ENCODE peak calls at places on chromosomes 7 and 10, in five cellular contexts. T is fibroblast of pulmonary artery, Q is H9, V is natural killer cell, E is hepatocyte. G is an unnamed sample.
A peak's percentile ranks its signal among the peaks of the same experiment; 100 is the strongest.

GRCh38 chr10:75530337-75530736 is 98.9 kb downstream of the LRMDA start:
- DNase-seq in Q (no peak), T (peak; percentile 35), E (no peak), V (no peak), G (no peak)

GRCh38 chr10:96017227-96017687 is 26.1 kb upstream of the CCNJ start:
- DNase-seq in E (peak; percentile 82), T (peak; percentile 73), V (no peak), Q (peak; percentile 35), G (no peak)

GRCh38 chr10:132228616-132229015 is 41.9 kb downstream of the DPYSL4 start:
- DNase-seq in Q (no peak), E (no peak), V (no peak), T (no peak), G (no peak)

GRCh38 chr10:75773139-75773801 is 341.8 kb downstream of the LRMDA start:
- DNase-seq in V (no peak), E (peak; percentile 65), T (peak; percentile 68), Q (no peak), G (no peak)

GRCh38 chr7:134693256-134693655 is 46.6 kb downstream of the BPGM start:
- DNase-seq in V (no peak), E (peak; percentile 32), Q (no peak), T (peak; percentile 74), G (no peak)

GRCh38 chr10:5945561-5946418 is 31.6 kb downstream of the IL15RA start:
- DNase-seq in E (peak; percentile 32), Q (no peak), V (no peak), T (peak; percentile 97), G (no peak)

GRCh38 chr7:143980746-143981510 is 19.2 kb upstream of the OR6B1 start:
- DNase-seq in Q (no peak), E (no peak), T (no peak), V (no peak), G (no peak)

GRCh38 chr7:81383848-81384247 is 386.0 kb downstream of the HGF start:
- DNase-seq in T (no peak), V (no peak), Q (no peak), E (no peak), G (no peak)

GRCh38 chr7:2800923-2801682 is 43.0 kb downstream of the GNA12 start:
- DNase-seq in V (no peak), Q (no peak), T (peak; percentile 89), E (no peak), G (no peak)

GRCh38 chr10:123715546-123715945 is 49.4 kb downstream of the GPR26 start:
- DNase-seq in V (no peak), E (no peak), Q (no peak), T (no peak), G (no peak)

GRCh38 chr10:61828788-61829187 is 72.7 kb upstream of the ARID5B start:
- DNase-seq in V (no peak), E (no peak), Q (no peak), T (no peak), G (no peak)

GRCh38 chr7:85178531-85179298 is 8.1 kb downstream of the SEMA3D start:
- DNase-seq in E (no peak), V (no peak), T (no peak), Q (no peak), G (no peak)

GRCh38 chr7:24597014-24597413 is 23.8 kb downstream of the PALS2 start:
- DNase-seq in T (no peak), Q (no peak), V (no peak), E (no peak), G (no peak)

G was measured in NCI-H446 treated with DMSO at 0.1 percent for 48 hours.